ENCODE peak calls at places on chromosomes 11 and 22, in five cellular contexts. One of them, this sample, is unnamed.

GRCh38 chr11:124934862-124935547 is 842 bp downstream of the HEPACAM start:
- DNase-seq in mammary epithelial cell: peak; percentile 46
- DNase-seq in mesendoderm: no peak
- DNase-seq in psoas muscle: no peak
- DNase-seq in fibroblast of lung: peak; percentile 75
- DNase-seq in this sample: no peak

GRCh38 chr22:21446128-21446826 is 20.9 kb upstream of the TMEM191C start:
- DNase-seq in mammary epithelial cell: no peak
- DNase-seq in mesendoderm: no peak
- DNase-seq in psoas muscle: peak; percentile 37
- DNase-seq in fibroblast of lung: no peak
- DNase-seq in this sample: peak; percentile 54

GRCh38 chr11:94597896-94598295 is 30.7 kb downstream of the PIWIL4 start:
- DNase-seq in mammary epithelial cell: no peak
- DNase-seq in mesendoderm: no peak
- DNase-seq in psoas muscle: no peak
- DNase-seq in fibroblast of lung: peak; percentile 31
- DNase-seq in this sample: no peak

GRCh38 chr11:19712281-19713220 is at the start of gene NAV2:
- DNase-seq in mammary epithelial cell: peak; percentile 93
- DNase-seq in mesendoderm: peak; percentile 96
- DNase-seq in psoas muscle: peak; percentile 96
- DNase-seq in fibroblast of lung: peak; percentile 92
- DNase-seq in this sample: peak; percentile 96

GRCh38 chr11:61698173-61698965 is 18.2 kb downstream of the DAGLA start:
- DNase-seq in mammary epithelial cell: no peak
- DNase-seq in mesendoderm: no peak
- DNase-seq in psoas muscle: no peak
- DNase-seq in fibroblast of lung: peak; percentile 12
- DNase-seq in this sample: no peak

GRCh38 chr11:77999446-77999845 is 5.0 kb upstream of the INTS4 start:
- DNase-seq in mammary epithelial cell: no peak
- DNase-seq in mesendoderm: no peak
- DNase-seq in psoas muscle: no peak
- DNase-seq in fibroblast of lung: no peak
- DNase-seq in this sample: no peak

GRCh38 chr11:34653851-34654490 is 33.1 kb downstream of the EHF start:
- DNase-seq in mammary epithelial cell: peak; percentile 98
- DNase-seq in mesendoderm: peak; percentile 56
- DNase-seq in psoas muscle: peak; percentile 81
- DNase-seq in fibroblast of lung: peak; percentile 98
- DNase-seq in this sample: no peak

GRCh38 chr22:30086496-30086895 is 6.2 kb downstream of the HORMAD2 start:
- DNase-seq in mammary epithelial cell: no peak
- DNase-seq in mesendoderm: no peak
- DNase-seq in psoas muscle: no peak
- DNase-seq in fibroblast of lung: no peak
- DNase-seq in this sample: no peak

GRCh38 chr11:74822187-74822586 is 73.5 kb downstream of the RNF169 start:
- DNase-seq in mammary epithelial cell: no peak
- DNase-seq in mesendoderm: no peak
- DNase-seq in psoas muscle: no peak
- DNase-seq in fibroblast of lung: peak; percentile 95
- DNase-seq in this sample: no peak

GRCh38 chr11:112247198-112247597 is 13.5 kb downstream of the PLET1 start:
- DNase-seq in mammary epithelial cell: no peak
- DNase-seq in mesendoderm: no peak
- DNase-seq in psoas muscle: no peak
- DNase-seq in fibroblast of lung: peak; percentile 66
- DNase-seq in this sample: no peak

GRCh38 chr22:23909258-23909898 is 15.2 kb downstream of the MIF start:
- DNase-seq in mammary epithelial cell: no peak
- DNase-seq in mesendoderm: no peak
- DNase-seq in psoas muscle: no peak
- DNase-seq in fibroblast of lung: peak; percentile 36
- DNase-seq in this sample: no peak

GRCh38 chr22:23910496-23911190 is 16.5 kb downstream of the MIF start:
- DNase-seq in mammary epithelial cell: no peak
- DNase-seq in mesendoderm: no peak
- DNase-seq in psoas muscle: no peak
- DNase-seq in fibroblast of lung: no peak
- DNase-seq in this sample: no peak

GRCh38 chr22:23906641-23907040 is 12.5 kb downstream of the MIF start:
- DNase-seq in mammary epithelial cell: no peak
- DNase-seq in mesendoderm: no peak
- DNase-seq in psoas muscle: no peak
- DNase-seq in fibroblast of lung: no peak
- DNase-seq in this sample: no peak

GRCh38 chr22:23911318-23911980 is 17.3 kb downstream of the MIF start:
- DNase-seq in mammary epithelial cell: no peak
- DNase-seq in mesendoderm: no peak
- DNase-seq in psoas muscle: no peak
- DNase-seq in fibroblast of lung: no peak
- DNase-seq in this sample: no peak

GRCh38 chr22:23908561-23909205 is 14.5 kb downstream of the MIF start:
- DNase-seq in mammary epithelial cell: no peak
- DNase-seq in mesendoderm: no peak
- DNase-seq in psoas muscle: no peak
- DNase-seq in fibroblast of lung: no peak
- DNase-seq in this sample: no peak
- H3K4me1 ChIP-seq in mammary epithelial cell: peaks cover 9% of the 10 kb centered on the region
- H3K4me1 ChIP-seq in mesendoderm: no peaks in the 10 kb centered on the region
- H3K4me1 ChIP-seq in psoas muscle: no peaks in the 10 kb centered on the region
- H3K4me1 ChIP-seq in fibroblast of lung: peaks cover 3% of the 10 kb centered on the region
- H3K4me1 ChIP-seq in this sample: peaks cover 2% of the 10 kb centered on the region

GRCh38 chr22:40526960-40527359 is 109.6 kb downstream of the MRTFA start:
- DNase-seq in mammary epithelial cell: no peak
- DNase-seq in mesendoderm: no peak
- DNase-seq in psoas muscle: no peak
- DNase-seq in fibroblast of lung: no peak
- DNase-seq in this sample: no peak
- H3K27ac ChIP-seq in mammary epithelial cell: no peak overlapping the region
- H3K27ac ChIP-seq in mesendoderm: no peak overlapping the region
- H3K27ac ChIP-seq in psoas muscle: no peak overlapping the region
- H3K27ac ChIP-seq in fibroblast of lung: no peak overlapping the region
- H3K27ac ChIP-seq in this sample: no peak overlapping the region

DNA sequence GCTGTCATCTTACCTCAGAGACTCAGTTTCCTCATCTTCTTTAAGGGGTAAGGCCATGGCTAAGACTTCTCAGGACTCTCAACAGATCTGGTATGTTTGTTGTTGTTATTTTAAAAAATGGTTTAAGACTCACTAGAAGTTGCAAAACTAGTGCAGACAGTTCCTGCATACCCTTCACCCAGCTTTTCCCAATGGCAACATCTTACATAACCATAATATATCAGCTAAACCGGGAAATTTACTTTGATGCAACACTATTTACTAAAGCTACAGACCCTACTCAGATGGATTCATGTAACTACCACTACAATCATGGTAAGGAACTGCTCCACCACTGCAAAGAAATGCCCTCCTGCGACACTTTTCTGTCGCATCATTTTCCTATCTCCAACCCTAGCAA is 20.4 kb downstream of the LGR4 start:
- DNase-seq in mammary epithelial cell: no peak
- DNase-seq in mesendoderm: no peak
- DNase-seq in psoas muscle: no peak
- DNase-seq in fibroblast of lung: no peak
- DNase-seq in this sample: no peak
- H3K4me3 ChIP-seq in mammary epithelial cell: peak overlapping the region; percentile 12
- H3K4me3 ChIP-seq in mesendoderm: no peak overlapping the region
- H3K4me3 ChIP-seq in psoas muscle: no peak overlapping the region
- H3K4me3 ChIP-seq in fibroblast of lung: no peak overlapping the region
- H3K4me3 ChIP-seq in this sample: no peak overlapping the region

DNA sequence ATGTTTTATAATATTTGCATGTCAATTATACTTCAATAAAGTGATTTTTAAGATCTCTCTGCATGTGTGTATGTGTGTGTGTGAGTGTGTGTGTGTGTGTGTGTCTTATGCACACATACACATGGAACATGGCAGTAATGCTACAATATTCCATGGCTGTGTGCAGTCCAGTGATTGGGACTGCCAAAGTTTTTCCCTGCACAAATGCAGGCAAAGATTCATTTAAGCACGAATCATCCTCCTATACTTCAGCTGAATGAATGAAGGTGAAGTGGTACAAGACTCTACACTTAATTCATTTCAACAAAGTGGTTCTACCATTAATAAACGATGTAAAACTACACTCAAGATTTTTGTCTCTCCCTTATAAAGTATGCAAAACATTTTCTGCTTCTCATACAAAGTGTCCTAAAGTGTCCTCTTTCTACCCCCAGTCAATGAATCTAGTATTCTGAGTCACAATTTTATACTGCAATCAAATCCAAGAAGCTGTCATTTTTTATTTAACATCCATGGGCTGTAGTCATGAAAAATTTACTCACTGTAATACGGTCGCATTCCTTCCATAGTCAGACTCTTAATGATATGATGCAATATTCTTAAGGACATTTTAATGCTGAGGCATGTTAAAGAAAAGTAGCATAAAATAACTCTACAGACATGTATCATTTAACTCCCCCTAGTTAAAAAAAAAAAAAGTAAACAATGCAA is 132.4 kb downstream of the TTC28 start:
- DNase-seq in mammary epithelial cell: no peak
- DNase-seq in mesendoderm: no peak
- DNase-seq in psoas muscle: no peak
- DNase-seq in fibroblast of lung: peak; percentile 88
- DNase-seq in this sample: no peak
- H3K4me1 ChIP-seq in mammary epithelial cell: no peaks in the 10 kb centered on the region
- H3K4me1 ChIP-seq in mesendoderm: no peaks in the 10 kb centered on the region
- H3K4me1 ChIP-seq in psoas muscle: peaks cover 3% of the 10 kb centered on the region
- H3K4me1 ChIP-seq in fibroblast of lung: peaks cover 10% of the 10 kb centered on the region
- H3K4me1 ChIP-seq in this sample: no peaks in the 10 kb centered on the region

GRCh38 chr11:126797801-126798200 is 202.8 kb downstream of the KIRREL3 start:
- DNase-seq in mammary epithelial cell: no peak
- DNase-seq in mesendoderm: no peak
- DNase-seq in psoas muscle: no peak
- DNase-seq in fibroblast of lung: no peak
- DNase-seq in this sample: no peak

GRCh38 chr11:126804363-126804762 is 196.2 kb downstream of the KIRREL3 start:
- DNase-seq in mammary epithelial cell: no peak
- DNase-seq in mesendoderm: no peak
- DNase-seq in psoas muscle: no peak
- DNase-seq in fibroblast of lung: no peak
- DNase-seq in this sample: no peak

DNA sequence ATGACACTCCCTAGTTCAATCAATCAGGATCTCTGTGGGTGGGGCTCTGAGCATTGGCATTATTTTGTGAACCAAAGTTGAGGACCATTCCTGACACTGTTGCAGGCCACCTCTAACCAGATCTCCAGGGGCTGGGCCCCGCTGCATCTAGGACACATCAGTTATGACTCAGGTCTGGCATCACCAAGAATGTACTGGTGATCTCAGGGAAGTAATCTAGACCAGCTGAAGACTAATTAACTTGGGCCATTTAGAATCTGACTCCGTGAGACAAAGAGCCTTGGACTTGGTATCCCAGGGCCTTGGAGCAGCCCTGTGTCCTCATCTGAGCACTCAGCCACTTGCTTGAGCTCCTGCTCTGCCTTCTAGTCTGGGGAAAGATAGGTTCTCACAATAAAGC is 200.6 kb downstream of the KIRREL3 start:
- DNase-seq in mammary epithelial cell: no peak
- DNase-seq in mesendoderm: no peak
- DNase-seq in psoas muscle: no peak
- DNase-seq in fibroblast of lung: no peak
- DNase-seq in this sample: no peak
- H3K27ac ChIP-seq in mammary epithelial cell: no peak overlapping the region
- H3K27ac ChIP-seq in mesendoderm: no peak overlapping the region
- H3K27ac ChIP-seq in psoas muscle: no peak overlapping the region
- H3K27ac ChIP-seq in fibroblast of lung: no peak overlapping the region
- H3K27ac ChIP-seq in this sample: no peak overlapping the region

DNA sequence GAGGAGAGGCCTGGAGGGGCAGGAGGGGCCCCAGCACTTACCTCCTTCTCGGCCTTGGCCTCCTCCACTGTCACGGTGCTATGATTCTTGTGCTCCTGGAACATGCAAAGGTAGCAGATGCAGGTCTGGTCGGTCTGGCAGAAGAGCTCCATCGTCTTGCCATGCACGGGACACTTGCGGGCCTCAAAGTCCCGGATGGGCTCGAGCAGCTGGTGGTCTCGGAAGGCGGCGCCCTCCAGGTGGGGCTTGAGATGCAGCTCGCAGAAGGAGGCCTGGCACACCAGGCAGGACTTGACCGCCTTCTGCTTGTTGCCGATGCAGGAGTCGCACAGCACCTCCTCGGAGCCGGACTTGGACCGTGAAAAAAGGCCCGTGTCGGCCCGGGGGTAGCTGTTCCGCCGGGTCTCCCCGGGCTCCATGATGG is 714 bp downstream of the TRIM29 start:
- DNase-seq in mammary epithelial cell: no peak
- DNase-seq in mesendoderm: no peak
- DNase-seq in psoas muscle: no peak
- DNase-seq in fibroblast of lung: no peak
- DNase-seq in this sample: no peak
- H3K4me3 ChIP-seq in mammary epithelial cell: peak overlapping the region; percentile 97
- H3K4me3 ChIP-seq in mesendoderm: no peak overlapping the region
- H3K4me3 ChIP-seq in psoas muscle: no peak overlapping the region
- H3K4me3 ChIP-seq in fibroblast of lung: no peak overlapping the region
- H3K4me3 ChIP-seq in this sample: no peak overlapping the region

GRCh38 chr11:122155765-122156527 is 39.9 kb upstream of the BLID start:
- DNase-seq in mammary epithelial cell: no peak
- DNase-seq in mesendoderm: no peak
- DNase-seq in psoas muscle: no peak
- DNase-seq in fibroblast of lung: no peak
- DNase-seq in this sample: no peak

GRCh38 chr11:122154227-122154626 is 38.2 kb upstream of the BLID start:
- DNase-seq in mammary epithelial cell: no peak
- DNase-seq in mesendoderm: no peak
- DNase-seq in psoas muscle: no peak
- DNase-seq in fibroblast of lung: no peak
- DNase-seq in this sample: no peak

GRCh38 chr11:122157540-122158173 is 41.6 kb upstream of the BLID start:
- DNase-seq in mammary epithelial cell: no peak
- DNase-seq in mesendoderm: no peak
- DNase-seq in psoas muscle: no peak
- DNase-seq in fibroblast of lung: peak; percentile 55
- DNase-seq in this sample: no peak

GRCh38 chr11:122153746-122154145 is 37.7 kb upstream of the BLID start:
- DNase-seq in mammary epithelial cell: no peak
- DNase-seq in mesendoderm: no peak
- DNase-seq in psoas muscle: no peak
- DNase-seq in fibroblast of lung: no peak
- DNase-seq in this sample: no peak

GRCh38 chr11:122155001-122155400 is 39.0 kb upstream of the BLID start:
- DNase-seq in mammary epithelial cell: no peak
- DNase-seq in mesendoderm: no peak
- DNase-seq in psoas muscle: no peak
- DNase-seq in fibroblast of lung: no peak
- DNase-seq in this sample: no peak
- H3K4me1 ChIP-seq in mammary epithelial cell: peaks cover 27% of the 10 kb centered on the region
- H3K4me1 ChIP-seq in mesendoderm: no peaks in the 10 kb centered on the region
- H3K4me1 ChIP-seq in psoas muscle: peaks cover 5% of the 10 kb centered on the region
- H3K4me1 ChIP-seq in fibroblast of lung: peaks cover 23% of the 10 kb centered on the region
- H3K4me1 ChIP-seq in this sample: peaks cover 4% of the 10 kb centered on the region